ENCODE peak calls at places on chromosomes 7 and 10, in four cellular contexts. Y is AG04450, W is EL, B is SHP77. J is an unnamed sample.

GRCh38 chr10:73899401-73899780 is 11.5 kb upstream of the PLAU start:
- DNase-seq in Y (peak; percentile 81), W (peak; percentile 95), B (no peak), J (peak; percentile 92)

GRCh38 chr7:29968683-29969457 is 20.7 kb downstream of the SCRN1 start:
- DNase-seq in Y (peak; percentile 72), B (no peak), W (peak; percentile 88), J (peak; percentile 60)

GRCh38 chr10:111990734-111991133 is 192.8 kb downstream of the GPAM start:
- DNase-seq in W (no peak), B (no peak), Y (no peak), J (no peak)

GRCh38 chr10:14688606-14689005 is 86.1 kb downstream of the FAM107B start:
- DNase-seq in Y (peak; percentile 57), W (peak; percentile 64), B (no peak), J (no peak)

GRCh38 chr7:30974605-30975256 is 11.0 kb downstream of the GHRHR start:
- DNase-seq in Y (no peak), W (peak; percentile 49), B (no peak), J (no peak)

GRCh38 chr10:35507519-35508109 is 97.5 kb upstream of the GJD4 start:
- DNase-seq in W (no peak), Y (no peak), B (no peak), J (no peak)

GRCh38 chr7:32588657-32589056 is 93.4 kb downstream of the AVL9 start:
- DNase-seq in B (no peak), W (peak; percentile 90), Y (no peak), J (peak; percentile 48)

GRCh38 chr10:93406367-93407145 is 75.6 kb downstream of the MYOF start:
- DNase-seq in W (peak; percentile 38), B (no peak), Y (no peak), J (peak; percentile 15)

GRCh38 chr10:3850999-3851937 is 66.3 kb upstream of the KLF6 start:
- DNase-seq in W (peak; percentile 76), B (no peak), Y (peak; percentile 52), J (peak; percentile 3)

GRCh38 chr10:71603754-71604153 is 115.8 kb downstream of the C10orf105 start:
- DNase-seq in W (no peak), B (no peak), Y (no peak), J (no peak)

GRCh38 chr10:26222563-26222962 is 6.0 kb downstream of the GAD2 start:
- DNase-seq in B (no peak), Y (no peak), W (no peak), J (no peak)